ENCODE peak calls at places on chromosomes 7 and 10, in eight cellular contexts. F is ovary, N is body of pancreas, I is A549, K is GM12892, U is transverse colon, Y is HCT116, M is heart left ventricle. E is an unnamed sample.

GRCh38 chr7:17773289-17773626 is 167.0 kb downstream of the SNX13 start:
- DNase-seq in F (no peak), N (no peak), I (peak; percentile 39), K (no peak), U (peak; percentile 12), Y (no peak), M (no peak), E (peak; percentile 53)

GRCh38 chr10:84715911-84716310 is 387.5 kb downstream of the CCSER2 start:
- DNase-seq in F (no peak), N (no peak), I (peak; percentile 63), K (peak; percentile 23), U (peak; percentile 23), Y (peak; percentile 31), M (no peak), E (peak; percentile 64)

GRCh38 chr7:33841658-33842057 is 63.7 kb upstream of the BMPER start:
- DNase-seq in F (no peak), N (peak; percentile 14), I (peak; percentile 28), K (no peak), U (no peak), Y (no peak), M (no peak), E (no peak)

GRCh38 chr10:101236376-101237079 is 7.3 kb upstream of the LBX1 start:
- DNase-seq in F (no peak), N (no peak), I (no peak), K (no peak), U (no peak), Y (no peak), M (no peak), E (no peak)

GRCh38 chr7:51263631-51264484 is 52.8 kb downstream of the COBL start:
- DNase-seq in F (no peak), N (peak; percentile 90), I (no peak), K (no peak), U (peak; percentile 72), Y (peak; percentile 37), M (no peak), E (no peak)

GRCh38 chr7:157693521-157694388 is 357.0 kb downstream of the DNAJB6 start:
- DNase-seq in F (peak; percentile 19), N (no peak), I (no peak), K (no peak), U (no peak), Y (no peak), M (no peak), E (no peak)

GRCh38 chr7:2873686-2874551 is 29.8 kb upstream of the GNA12 start:
- DNase-seq in F (no peak), N (no peak), I (peak; percentile 73), K (peak; percentile 9), U (no peak), Y (peak; percentile 81), M (no peak), E (peak; percentile 96)

GRCh38 chr10:88523739-88524400 is 59.2 kb downstream of the RNLS start:
- DNase-seq in F (no peak), N (no peak), I (no peak), K (no peak), U (no peak), Y (no peak), M (no peak), E (no peak)

GRCh38 chr10:118851062-118852035 is 96.6 kb upstream of the CACUL1 start:
- DNase-seq in F (no peak), N (no peak), I (no peak), K (no peak), U (no peak), Y (no peak), M (no peak), E (no peak)

GRCh38 chr10:88064608-88065383 is 201.4 kb downstream of the PTEN start:
- DNase-seq in F (no peak), N (peak; percentile 58), I (no peak), K (no peak), U (peak; percentile 50), Y (no peak), M (peak; percentile 73), E (no peak)

GRCh38 chr7:151394076-151395035 is 15.5 kb downstream of the WDR86 start:
- DNase-seq in F (no peak), N (no peak), I (no peak), K (no peak), U (no peak), Y (no peak), M (no peak), E (no peak)

GRCh38 chr10:78253072-78253853 is 219.6 kb downstream of the RPS24 start:
- DNase-seq in F (no peak), N (no peak), I (no peak), K (no peak), U (no peak), Y (no peak), M (no peak), E (no peak)

GRCh38 chr10:78254013-78254412 is 220.3 kb downstream of the RPS24 start:
- DNase-seq in F (no peak), N (no peak), I (no peak), K (no peak), U (no peak), Y (no peak), M (no peak), E (no peak)

GRCh38 chr10:78255214-78255613 is 221.6 kb downstream of the RPS24 start:
- DNase-seq in F (no peak), N (no peak), I (no peak), K (no peak), U (no peak), Y (no peak), M (no peak), E (no peak)

GRCh38 chr10:78258303-78259030 is 224.8 kb downstream of the RPS24 start:
- DNase-seq in F (no peak), N (no peak), I (peak; percentile 22), K (no peak), U (no peak), Y (no peak), M (no peak), E (no peak)

GRCh38 chr10:78255796-78256638 is 222.4 kb downstream of the RPS24 start:
- DNase-seq in F (peak; percentile 37), N (peak; percentile 16), I (peak; percentile 97), K (no peak), U (peak; percentile 21), Y (peak; percentile 82), M (no peak), E (peak; percentile 96)
- TF ChIP-seq POLR2A in F (no peak), N (no peak), I (no peak), K (no peak), U (no peak), Y (no peak), M (no peak), E (no peak)

GRCh38 chr7:76334320-76334967 is 24.3 kb downstream of the YWHAG start:
- DNase-seq in F (no peak), N (no peak), I (no peak), K (no peak), U (no peak), Y (no peak), M (no peak), E (no peak)

GRCh38 chr7:76340617-76341131 is 18.1 kb downstream of the YWHAG start:
- DNase-seq in F (no peak), N (no peak), I (no peak), K (no peak), U (no peak), Y (no peak), M (no peak), E (no peak)

GRCh38 chr7:76336094-76336493 is 22.7 kb downstream of the YWHAG start:
- DNase-seq in F (no peak), N (no peak), I (no peak), K (no peak), U (no peak), Y (no peak), M (no peak), E (no peak)

GRCh38 chr7:76338298-76339084 is 20.3 kb downstream of the YWHAG start:
- DNase-seq in F (no peak), N (no peak), I (no peak), K (no peak), U (no peak), Y (no peak), M (no peak), E (no peak)

GRCh38 chr7:76337147-76337546 is 21.6 kb downstream of the YWHAG start:
- DNase-seq in F (no peak), N (no peak), I (no peak), K (no peak), U (no peak), Y (no peak), M (no peak), E (no peak)
- TF ChIP-seq POLR2A in F (no peak), N (no peak), I (no peak), K (no peak), U (no peak), Y (no peak), M (no peak), E (no peak)

DNA sequence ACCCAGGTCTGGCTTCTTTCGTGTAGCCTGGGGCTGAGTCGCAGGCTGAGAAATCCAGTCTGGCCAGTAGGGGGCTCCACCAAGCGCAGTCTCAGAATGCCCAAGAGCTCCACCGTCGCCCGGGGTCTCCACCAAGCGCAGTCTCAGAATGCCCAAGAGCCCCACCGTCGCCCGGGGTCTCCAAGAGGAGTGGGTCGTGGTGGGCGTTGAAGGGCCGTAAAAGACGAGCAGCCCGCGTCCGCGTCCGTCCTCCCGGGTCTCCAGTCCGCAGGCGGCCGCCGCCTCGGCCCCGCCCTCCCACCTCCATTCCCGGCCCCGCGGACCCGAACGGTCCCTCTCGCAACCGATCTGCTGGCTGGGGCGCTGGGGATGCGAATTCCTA is 890 bp upstream of the ZYX start:
- DNase-seq in F (peak; percentile 94), N (peak; percentile 87), I (peak; percentile 83), K (peak; percentile 63), U (peak; percentile 92), Y (peak; percentile 61), M (peak; percentile 89), E (peak; percentile 83)
- TF ChIP-seq POLR2A in F (peak; percentile 7), N (no peak), I (no peak), K (no peak), U (no peak), Y (no peak), M (no peak), E (peak; percentile 23)

GRCh38 chr10:58268946-58269831 is at the start of gene CISD1:
- DNase-seq in F (peak; percentile 97), N (peak; percentile 99), I (peak; percentile 100), K (peak; percentile 80), U (peak; percentile 97), Y (peak; percentile 99), M (peak; percentile 97), E (peak; percentile 98)
- TF ChIP-seq POLR2A in F (peak; percentile 85), N (peak; percentile 86), I (peak; percentile 81), K (peak; percentile 85), U (peak; percentile 85), Y (peak; percentile 67), M (no peak), E (peak; percentile 82)

DNA sequence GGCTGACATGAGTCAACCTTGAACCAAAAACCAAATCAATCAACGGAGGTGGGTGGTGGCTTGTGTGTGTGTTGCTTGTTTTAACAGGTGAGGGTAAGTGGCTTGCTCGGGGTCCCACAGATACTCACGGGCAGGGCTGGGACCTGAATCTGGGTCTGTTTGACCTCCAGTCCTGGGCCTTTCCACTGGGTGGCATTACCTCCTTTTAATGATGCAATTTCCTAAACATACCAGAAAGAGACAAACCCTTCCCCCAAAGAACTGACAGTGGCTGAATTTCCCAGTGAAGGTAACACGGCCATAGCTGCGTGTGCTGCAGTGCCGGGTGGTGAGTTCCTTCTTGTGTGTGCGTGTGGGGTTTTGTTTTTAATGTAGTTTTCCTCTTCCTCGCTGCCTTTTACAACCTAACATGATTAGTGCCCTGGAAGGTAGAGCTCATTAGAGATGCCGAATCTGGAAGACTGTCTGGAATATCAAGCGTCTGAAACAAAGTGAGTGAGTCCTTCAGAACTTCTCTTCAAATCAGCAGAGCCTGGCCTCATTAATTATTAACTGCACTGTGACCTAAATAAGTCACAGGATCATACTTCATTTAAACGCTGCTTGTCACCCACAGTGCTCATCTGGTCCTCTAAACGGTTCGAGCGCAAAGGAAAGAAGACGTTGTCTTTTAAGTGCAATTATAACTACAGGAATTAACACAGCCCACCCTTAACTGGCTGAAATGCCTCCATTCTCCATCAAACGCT is 166.1 kb upstream of the TCERG1L start:
- DNase-seq in F (no peak), N (peak; percentile 24), I (peak; percentile 6), K (no peak), U (no peak), Y (no peak), M (no peak), E (no peak)
- TF ChIP-seq POLR2A in F (no peak), N (no peak), I (no peak), K (no peak), U (no peak), Y (no peak), M (no peak), E (no peak)

E was measured in H54.